ENCODE peak calls at places on chromosomes 7 and 10, in five cellular contexts. M is upper lobe of right lung, Q is anterior cingulate cortex, S is substantia nigra, Z is right cardiac atrium. E is an unnamed sample.

GRCh38 chr7:30206466-30206865 is 71.7 kb downstream of the MTURN start:
- DNase-seq in Q (no peak), Z (no peak), M (no peak), S (peak; percentile 46), E (no peak)

GRCh38 chr7:112009081-112009480 is 197.1 kb downstream of the DOCK4 start:
- DNase-seq in Z (no peak), Q (no peak), M (no peak), S (no peak), E (no peak)

GRCh38 chr10:72085864-72086465 is 2.4 kb downstream of the SPOCK2 start:
- DNase-seq in S (no peak), Q (no peak), Z (no peak), M (no peak), E (no peak)

GRCh38 chr7:43647314-43647691 is 64.4 kb downstream of the STK17A start:
- DNase-seq in Q (no peak), M (no peak), Z (peak; percentile 44), S (no peak), E (no peak)

GRCh38 chr7:25777969-25778767 is 373.8 kb upstream of the NFE2L3 start:
- DNase-seq in Q (no peak), Z (peak; percentile 53), M (no peak), S (no peak), E (no peak)

GRCh38 chr7:95804090-95804489 is 31.7 kb downstream of the DYNC1I1 start:
- DNase-seq in S (no peak), Z (no peak), Q (no peak), M (no peak), E (no peak)

GRCh38 chr10:73953665-73954064 is 42.7 kb downstream of the PLAU start:
- DNase-seq in M (no peak), S (no peak), Q (no peak), Z (no peak), E (no peak)

GRCh38 chr10:121284952-121285351 is 313.3 kb downstream of the FGFR2 start:
- DNase-seq in Z (no peak), Q (no peak), M (no peak), S (no peak), E (no peak)

GRCh38 chr10:72265508-72265907 is 8.2 kb upstream of the DDIT4 start:
- DNase-seq in Z (peak; percentile 9), M (no peak), Q (no peak), S (no peak), E (no peak)

GRCh38 chr7:37908221-37908788 is 8.3 kb downstream of the SFRP4 start:
- DNase-seq in Q (no peak), S (no peak), Z (no peak), M (no peak), E (no peak)

GRCh38 chr10:69958232-69958902 is 94.3 kb upstream of the MACROH2A2 start:
- DNase-seq in M (no peak), S (no peak), Q (no peak), Z (no peak), E (peak; percentile 62)

GRCh38 chr10:46291817-46292572 is 5.2 kb downstream of the ANTXRL start:
- DNase-seq in S (no peak), M (peak; percentile 41), Z (no peak), Q (no peak), E (no peak)

GRCh38 chr7:45328397-45329080 is 170.9 kb downstream of the RAMP3 start:
- DNase-seq in Z (peak; percentile 49), Q (no peak), M (no peak), S (no peak), E (no peak)

GRCh38 chr10:117214401-117214800 is 17.1 kb downstream of the KCNK18 start:
- DNase-seq in S (no peak), Z (no peak), Q (no peak), M (no peak), E (no peak)

GRCh38 chr7:18667466-18667865 is 171.9 kb downstream of the HDAC9 start:
- DNase-seq in S (no peak), Z (no peak), M (no peak), Q (no peak), E (no peak)

GRCh38 chr10:113480828-113481502 is 71.9 kb upstream of the HABP2 start:
- DNase-seq in Z (no peak), Q (no peak), S (no peak), M (peak; percentile 79), E (no peak)

GRCh38 chr7:98599886-98600285 is 17.2 kb upstream of the NPTX2 start:
- DNase-seq in M (no peak), S (no peak), Q (no peak), Z (no peak), E (no peak)

GRCh38 chr7:22675917-22676343 is 51.1 kb upstream of the IL6 start:
- DNase-seq in M (no peak), Q (no peak), Z (no peak), S (no peak), E (no peak)

GRCh38 chr10:1643161-1643910 is 94.0 kb downstream of the ADARB2 start:
- DNase-seq in S (no peak), Z (no peak), M (no peak), Q (no peak), E (no peak)

GRCh38 chr10:123911866-123912265 is 20.3 kb upstream of the CPXM2 start:
- DNase-seq in S (no peak), M (no peak), Z (no peak), Q (no peak), E (no peak)

GRCh38 chr10:72691470-72692056 is 380 bp upstream of the MCU start:
- DNase-seq in S (no peak), M (no peak), Q (no peak), Z (no peak), E (no peak)

GRCh38 chr7:97116308-97116707 is 1.2 kb upstream of the SDHAF3 start:
- DNase-seq in S (peak; percentile 4), Q (no peak), Z (no peak), M (no peak), E (no peak)

GRCh38 chr7:53602817-53603418 is 567.5 kb downstream of the POM121L12 start:
- DNase-seq in M (no peak), Z (no peak), Q (no peak), S (no peak), E (no peak)

GRCh38 chr7:18459439-18459838 is 36.1 kb upstream of the HDAC9 start:
- DNase-seq in S (no peak), Z (no peak), M (no peak), Q (no peak), E (no peak)

GRCh38 chr7:91351374-91351773 is 87.1 kb downstream of the FZD1 start:
- DNase-seq in S (no peak), Z (no peak), Q (no peak), M (no peak), E (no peak)

GRCh38 chr7:29270979-29271658 is 76.5 kb downstream of the CHN2 start:
- DNase-seq in Z (no peak), M (no peak), S (no peak), Q (no peak), E (no peak)

GRCh38 chr10:70320751-70321150 is 36.9 kb upstream of the NPFFR1 start:
- DNase-seq in M (no peak), Q (no peak), Z (no peak), S (no peak), E (no peak)

GRCh38 chr7:101947899-101948298 is 130.5 kb downstream of the CUX1 start:
- DNase-seq in Q (no peak), Z (peak; percentile 90), M (no peak), S (peak; percentile 95), E (no peak)

GRCh38 chr7:158289761-158290523 is 297.7 kb downstream of the PTPRN2 start:
- DNase-seq in M (no peak), Z (no peak), S (no peak), Q (no peak), E (peak; percentile 45)

GRCh38 chr10:21726601-21727295 is 192.7 kb downstream of the MLLT10 start:
- DNase-seq in Z (no peak), Q (no peak), M (no peak), S (no peak), E (no peak)

GRCh38 chr7:9201928-9202327 is 768.5 kb downstream of the NXPH1 start:
- DNase-seq in M (no peak), Z (no peak), Q (no peak), S (no peak), E (no peak)

GRCh38 chr7:115033917-115034459 is 112.1 kb downstream of the MDFIC start:
- DNase-seq in S (no peak), M (no peak), Q (no peak), Z (no peak), E (no peak)

GRCh38 chr10:118816471-118817168 is 61.9 kb upstream of the CACUL1 start:
- DNase-seq in M (no peak), S (no peak), Q (no peak), Z (no peak), E (no peak)

GRCh38 chr7:5234852-5235831 is 45.1 kb downstream of the WIPI2 start:
- DNase-seq in Q (no peak), M (no peak), S (no peak), Z (peak; percentile 9), E (no peak)

GRCh38 chr7:96786261-96786997 is 76.8 kb upstream of the SEM1 start:
- DNase-seq in S (no peak), M (no peak), Q (no peak), Z (peak; percentile 70), E (no peak)

GRCh38 chr7:137999496-138000080 is 2.3 kb downstream of the CREB3L2 start:
- DNase-seq in Z (no peak), Q (no peak), M (no peak), S (no peak), E (no peak)

GRCh38 chr10:45602836-45603235 is 69.7 kb downstream of the ZFAND4 start:
- DNase-seq in M (no peak), Z (no peak), Q (no peak), S (no peak), E (no peak)

GRCh38 chr7:137354361-137354760 is 10.8 kb upstream of the PTN start:
- DNase-seq in S (peak; percentile 68), M (no peak), Q (peak; percentile 53), Z (peak; percentile 29), E (no peak)

GRCh38 chr10:132634241-132634946 is 96.8 kb downstream of the INPP5A start:
- DNase-seq in Q (no peak), S (no peak), M (peak; percentile 45), Z (peak; percentile 23), E (no peak)

E was measured in natural killer cell treated with Interleukin-12 subunit alpha and Interleukin-12 subunit beta and Interleukin-15 and Interleukin-18, amount 100 ng/mL, for 72 hours.